ENCODE peak calls at places on chromosomes 12 and 14, in six cellular contexts. H is PC-3; I is stimulated activated CD8-positive, alpha-beta memory T cell treated with anti-CD3 and anti-CD28 coated beads, Interleukin-12 subunit alpha, Interleukin-12 subunit beta, amount 100 ng/mL, for 4 hours; T is nucleus accumbens; V is putamen; C is ureter. W is an unnamed sample.
A peak's percentile ranks its signal among the peaks of the same experiment; 100 is the strongest.

GRCh38 chr12:123106640-123107359 is 44.1 kb downstream of the PITPNM2 start:
- DNase-seq in H (peak; percentile 39), I (peak; percentile 34), V (no peak), C (no peak), T (no peak), W (peak; percentile 30)

GRCh38 chr12:94733727-94734126 is 83.4 kb upstream of the TMCC3 start:
- DNase-seq in T (no peak), C (no peak), I (no peak), H (no peak), V (no peak), W (no peak)

GRCh38 chr12:80241576-80242273 is 142.4 kb downstream of the OTOGL start:
- DNase-seq in H (peak; percentile 42), T (no peak), V (no peak), C (no peak), I (no peak), W (no peak)

GRCh38 chr14:92651106-92651792 is 97.2 kb downstream of the LGMN start:
- DNase-seq in C (no peak), I (peak; percentile 68), T (no peak), H (no peak), V (peak; percentile 27), W (peak; percentile 57)

GRCh38 chr12:78060186-78060585 is 229.5 kb downstream of the NAV3 start:
- DNase-seq in T (no peak), C (no peak), I (no peak), H (peak; percentile 27), V (no peak), W (no peak)

GRCh38 chr12:19507823-19508222 is 68.5 kb downstream of the AEBP2 start:
- DNase-seq in V (no peak), T (no peak), H (no peak), C (no peak), I (no peak), W (no peak)

GRCh38 chr12:104886418-104887401 is 71.4 kb downstream of the SLC41A2 start:
- DNase-seq in T (no peak), C (no peak), H (peak; percentile 84), I (no peak), V (no peak), W (no peak)

GRCh38 chr12:597926-598568 is 65.2 kb downstream of the NINJ2 start:
- DNase-seq in I (no peak), T (no peak), C (peak; percentile 76), H (no peak), V (no peak), W (no peak)

GRCh38 chr14:24734917-24735500 is 101.0 kb upstream of the GZMB start:
- DNase-seq in I (no peak), C (no peak), V (peak; percentile 76), T (no peak), H (peak; percentile 58), W (peak; percentile 33)

GRCh38 chr14:100144645-100144995 is 14.8 kb downstream of the DEGS2 start:
- DNase-seq in I (no peak), C (no peak), T (no peak), H (no peak), V (no peak), W (no peak)

GRCh38 chr14:50031534-50032313 is 84.6 kb downstream of the VCPKMT start:
- DNase-seq in I (no peak), C (no peak), T (no peak), H (no peak), V (no peak), W (no peak)

GRCh38 chr14:66944872-66945271 is 244.4 kb upstream of the GARIN2 start:
- DNase-seq in T (no peak), I (no peak), H (peak; percentile 10), C (no peak), V (no peak), W (no peak)

GRCh38 chr14:59428581-59429012 is 36.6 kb downstream of the GPR135 start:
- DNase-seq in V (no peak), I (no peak), T (no peak), C (no peak), H (peak; percentile 54), W (no peak)

GRCh38 chr12:109946505-109946904 is 46.4 kb downstream of the TCHP start:
- DNase-seq in V (no peak), C (no peak), I (no peak), T (no peak), H (no peak), W (no peak)

GRCh38 chr12:101957251-101957650 is 79.9 kb downstream of the DRAM1 start:
- DNase-seq in T (no peak), I (no peak), H (no peak), C (no peak), V (no peak), W (no peak)

GRCh38 chr12:15928870-15929571 is 17.9 kb downstream of the DERA start:
- DNase-seq in V (peak; percentile 8), I (no peak), T (no peak), H (no peak), C (no peak), W (no peak)

GRCh38 chr12:16120027-16120426 is 157.5 kb downstream of the SLC15A5 start:
- DNase-seq in C (no peak), H (no peak), I (no peak), T (no peak), V (no peak), W (no peak)

GRCh38 chr14:53621986-53622385 is 334.6 kb downstream of the BMP4 start:
- DNase-seq in H (no peak), T (no peak), V (no peak), C (no peak), I (no peak), W (no peak)

GRCh38 chr12:75721790-75722189 is 210.4 kb upstream of the KRR1 start:
- DNase-seq in I (no peak), H (no peak), T (no peak), V (no peak), C (no peak), W (no peak)

GRCh38 chr12:84911331-84912190 is 1.0 kb downstream of the SLC6A15 start:
- DNase-seq in H (peak; percentile 43), C (no peak), I (no peak), V (peak; percentile 78), T (peak; percentile 59), W (peak; percentile 22)

GRCh38 chr12:14952295-14952995 is 9.0 kb downstream of the ARHGDIB start:
- DNase-seq in C (no peak), I (no peak), V (no peak), H (peak; percentile 90), T (no peak), W (peak; percentile 26)

GRCh38 chr14:89720076-89720687 is 234.3 kb downstream of the EFCAB11 start:
- DNase-seq in T (no peak), V (no peak), C (no peak), H (no peak), I (no peak), W (no peak)

GRCh38 chr14:43949410-43949809 is 557.7 kb downstream of the FSCB start:
- DNase-seq in I (no peak), T (no peak), H (no peak), V (no peak), C (no peak), W (no peak)

GRCh38 chr12:3107071-3107583 is 29.9 kb downstream of the TSPAN9 start:
- DNase-seq in T (no peak), H (no peak), I (no peak), C (no peak), V (no peak), W (no peak)

GRCh38 chr14:105163040-105163742 is 5.4 kb downstream of the JAG2 start:
- DNase-seq in C (no peak), V (no peak), H (no peak), T (no peak), I (no peak), W (no peak)

GRCh38 chr14:94665121-94665520 is 52.9 kb downstream of the SERPINA3 start:
- DNase-seq in C (peak; percentile 33), I (no peak), T (no peak), V (no peak), H (no peak), W (no peak)